ENCODE peak calls at places on chromosomes 6 and 20, in six cellular contexts. G, J, B, H, L and R are unnamed samples.
A peak's percentile ranks its signal among the peaks of the same experiment; 100 is the strongest.

GRCh38 chr20:46670585-46671584 is 18.4 kb downstream of the TP53RK start:
- DNase-seq in G (no peak), J (no peak), B (peak; percentile 74), H (no peak), L (peak; percentile 81), R (no peak)

GRCh38 chr6:150416120-150416519 is 47.3 kb downstream of the IYD start:
- DNase-seq in G (no peak), J (no peak), B (no peak), H (no peak), L (no peak), R (no peak)

GRCh38 chr6:113856011-113856551 is 1.1 kb upstream of the MARCKS start:
- DNase-seq in G (peak; percentile 27), J (peak; percentile 28), B (peak; percentile 27), H (no peak), L (peak; percentile 70), R (peak; percentile 15)

GRCh38 chr6:115896538-115897129 is 164.1 kb downstream of the FRK start:
- DNase-seq in G (peak; percentile 24), J (no peak), B (peak; percentile 38), H (no peak), L (peak; percentile 60), R (peak; percentile 18)

GRCh38 chr20:37541326-37541725 is 13.7 kb upstream of the BLCAP start:
- DNase-seq in G (no peak), J (peak; percentile 17), B (no peak), H (no peak), L (no peak), R (no peak)

GRCh38 chr6:47075168-47075567 is 33.0 kb upstream of the ADGRF1 start:
- DNase-seq in G (no peak), J (no peak), B (no peak), H (no peak), L (no peak), R (no peak)

GRCh38 chr20:50360218-50360672 is 149.9 kb upstream of the PTPN1 start:
- DNase-seq in G (no peak), J (no peak), B (peak; percentile 81), H (no peak), L (no peak), R (no peak)

GRCh38 chr6:110075406-110075805 is 97.3 kb downstream of the GPR6 start:
- DNase-seq in G (no peak), J (no peak), B (no peak), H (no peak), L (no peak), R (no peak)

GRCh38 chr20:48975955-48976354 is 54.4 kb downstream of the ARFGEF2 start:
- DNase-seq in G (no peak), J (no peak), B (no peak), H (no peak), L (no peak), R (no peak)

GRCh38 chr20:3115190-3116107 is 30.9 kb upstream of the AVP start:
- DNase-seq in G (peak; percentile 21), J (peak; percentile 73), B (peak; percentile 24), H (peak; percentile 69), L (no peak), R (peak; percentile 82)

GRCh38 chr20:910840-911770 is 5.0 kb downstream of the ANGPT4 start:
- DNase-seq in G (peak; percentile 77), J (no peak), B (no peak), H (peak; percentile 79), L (no peak), R (no peak)

GRCh38 chr20:51399138-51399890 is 143.2 kb downstream of the NFATC2 start:
- DNase-seq in G (no peak), J (no peak), B (no peak), H (no peak), L (no peak), R (no peak)

GRCh38 chr6:75412937-75413662 is 80.5 kb downstream of the FILIP1 start:
- DNase-seq in G (no peak), J (no peak), B (no peak), H (no peak), L (no peak), R (no peak)

GRCh38 chr6:107064579-107065065 is 36.6 kb downstream of the MTRES1 start:
- DNase-seq in G (peak; percentile 60), J (no peak), B (peak; percentile 61), H (no peak), L (peak; percentile 24), R (no peak)

GRCh38 chr6:162056745-162057144 is 670.8 kb downstream of the PRKN start:
- DNase-seq in G (no peak), J (peak; percentile 69), B (no peak), H (no peak), L (no peak), R (no peak)

GRCh38 chr6:1494671-1495070 is 105.3 kb downstream of the FOXF2 start:
- DNase-seq in G (no peak), J (no peak), B (no peak), H (no peak), L (no peak), R (no peak)

GRCh38 chr6:85449818-85450577 is at the start of gene NT5E:
- DNase-seq in G (peak; percentile 83), J (peak; percentile 89), B (peak; percentile 86), H (peak; percentile 87), L (peak; percentile 35), R (peak; percentile 87)

GRCh38 chr6:150567823-150568383 is 31.8 kb upstream of the PLEKHG1 start:
- DNase-seq in G (no peak), J (no peak), B (no peak), H (no peak), L (no peak), R (no peak)

GRCh38 chr20:43691928-43692524 is 25.1 kb downstream of the MYBL2 start:
- DNase-seq in G (peak; percentile 12), J (peak; percentile 66), B (peak; percentile 83), H (no peak), L (peak; percentile 15), R (peak; percentile 80)

GRCh38 chr6:95515975-95516374 is 61.4 kb upstream of the MANEA start:
- DNase-seq in G (no peak), J (no peak), B (no peak), H (no peak), L (no peak), R (no peak)

GRCh38 chr6:102026649-102027048 is 633.1 kb downstream of the GRIK2 start:
- DNase-seq in G (no peak), J (no peak), B (no peak), H (no peak), L (no peak), R (no peak)